ENCODE peak calls at places on chromosome X, in four cellular contexts. T is nucleus accumbens, A is EH, R is endothelial cell. P is an unnamed sample.

GRCh38 chrX:56728321-56728720 is 722 bp upstream of the NBDY start:
- DNase-seq in A (peak; percentile 29), R (no peak), T (no peak), P (no peak)

GRCh38 chrX:28920554-28920953 is 333.3 kb downstream of the IL1RAPL1 start:
- DNase-seq in A (no peak), T (no peak), R (no peak), P (peak; percentile 27)

GRCh38 chrX:136694491-136695087 is 46.6 kb downstream of the CD40LG start:
- DNase-seq in T (peak; percentile 1), A (peak; percentile 53), R (no peak), P (peak; percentile 93)

GRCh38 chrX:17032351-17032750 is 85.9 kb downstream of the REPS2 start:
- DNase-seq in R (no peak), A (peak; percentile 7), T (no peak), P (no peak)

GRCh38 chrX:17291141-17291900 is 83.7 kb upstream of the NHS start:
- DNase-seq in R (no peak), A (no peak), T (no peak), P (no peak)

GRCh38 chrX:55801811-55802210 is 84.3 kb downstream of the RRAGB start:
- DNase-seq in R (no peak), A (no peak), T (no peak), P (no peak)

GRCh38 chrX:14963447-14964236 is 90.4 kb downstream of the MOSPD2 start:
- DNase-seq in T (no peak), A (peak; percentile 81), R (no peak), P (no peak)

GRCh38 chrX:72050011-72050410 is 81.7 kb downstream of the RTL5 start:
- DNase-seq in A (no peak), R (no peak), T (no peak), P (no peak)

GRCh38 chrX:29172880-29173279 is 585.6 kb downstream of the IL1RAPL1 start:
- DNase-seq in A (peak; percentile 1), T (no peak), R (no peak), P (no peak)

GRCh38 chrX:124026529-124026928 is 65.0 kb downstream of the STAG2 start:
- DNase-seq in T (no peak), A (no peak), R (no peak), P (no peak)

GRCh38 chrX:13937370-13938052 is 92.2 kb downstream of the GEMIN8 start:
- DNase-seq in R (no peak), A (peak; percentile 33), T (peak; percentile 16), P (peak; percentile 20)

GRCh38 chrX:107672955-107673378 is 44.7 kb downstream of the PRPS1 start:
- DNase-seq in T (peak; percentile 22), A (peak; percentile 53), R (peak; percentile 22), P (peak; percentile 61)

GRCh38 chrX:68411729-68412128 is 21.6 kb downstream of the OPHN1 start:
- DNase-seq in R (no peak), A (no peak), T (no peak), P (no peak)

GRCh38 chrX:46628406-46629371 is 55.1 kb downstream of the CHST7 start:
- DNase-seq in R (no peak), A (peak; percentile 70), T (no peak), P (no peak)

GRCh38 chrX:147912093-147912801 is 528 bp downstream of the FMR1 start:
- DNase-seq in A (peak; percentile 61), R (peak; percentile 12), T (peak; percentile 0), P (peak; percentile 34)